ENCODE peak calls at places on chromosomes 7 and 10, in four cellular contexts. V is mucosa of descending colon, O is activated T-helper 1 cell treated with Interleukin-2 at 50 U/mL for 16 hours, D is EL. W is an unnamed sample.
A peak's percentile ranks its signal among the peaks of the same experiment; 100 is the strongest.

GRCh38 chr10:5970066-5970465 is 7.3 kb downstream of the IL15RA start:
- DNase-seq in V (no peak), O (no peak), D (no peak), W (no peak)

GRCh38 chr10:124565565-124566221 is 104.1 kb downstream of the LHPP start:
- DNase-seq in V (no peak), O (no peak), D (no peak), W (peak; percentile 33)

GRCh38 chr7:131285558-131285957 is 42.1 kb upstream of the MKLN1 start:
- DNase-seq in V (no peak), O (no peak), D (no peak), W (no peak)

GRCh38 chr10:86366033-86366901 is at the start of gene GRID1:
- DNase-seq in V (no peak), O (no peak), D (no peak), W (no peak)

GRCh38 chr7:110531186-110531585 is 559.7 kb upstream of the LRRN3 start:
- DNase-seq in V (no peak), O (no peak), D (no peak), W (no peak)

GRCh38 chr7:40263752-40264390 is 129.1 kb downstream of the SUGCT start:
- DNase-seq in V (no peak), O (no peak), D (no peak), W (no peak)

GRCh38 chr10:73744690-73744994 is 470 bp downstream of the SEC24C start:
- DNase-seq in V (peak; percentile 75), O (peak; percentile 18), D (peak; percentile 67), W (no peak)

GRCh38 chr10:58994226-58995057 is 182.0 kb upstream of the PHYHIPL start:
- DNase-seq in V (no peak), O (no peak), D (peak; percentile 13), W (no peak)

GRCh38 chr10:83545901-83546391 is 593.4 kb upstream of the GHITM start:
- DNase-seq in V (no peak), O (no peak), D (no peak), W (no peak)

GRCh38 chr10:89793649-89794254 is 92.4 kb downstream of the KIF20B start:
- DNase-seq in V (no peak), O (no peak), D (peak; percentile 70), W (peak; percentile 55)

GRCh38 chr7:46134795-46135194 is 213.7 kb upstream of the IGFBP3 start:
- DNase-seq in V (no peak), O (no peak), D (no peak), W (no peak)

GRCh38 chr7:117750612-117751563 is 122.4 kb downstream of the CTTNBP2 start:
- DNase-seq in V (no peak), O (no peak), D (peak; percentile 5), W (no peak)

GRCh38 chr10:88582806-88583583 is at the start of gene RNLS:
- DNase-seq in V (peak; percentile 85), O (peak; percentile 56), D (peak; percentile 62), W (no peak)

GRCh38 chr7:7226407-7226806 is 44.1 kb downstream of the C1GALT1 start:
- DNase-seq in V (no peak), O (no peak), D (no peak), W (no peak)

GRCh38 chr10:84352251-84352842 is 24.0 kb downstream of the CCSER2 start:
- DNase-seq in V (peak; percentile 53), O (peak; percentile 21), D (peak; percentile 67), W (peak; percentile 40)

GRCh38 chr10:104260775-104261115 is 6.1 kb downstream of the GSTO1 start:
- DNase-seq in V (no peak), O (no peak), D (peak; percentile 65), W (no peak)

GRCh38 chr10:92691042-92691590 is 1.4 kb downstream of the HHEX start:
- DNase-seq in V (peak; percentile 50), O (no peak), D (no peak), W (no peak)

GRCh38 chr7:24981544-24981951 is 1.6 kb upstream of the OSBPL3 start:
- DNase-seq in V (peak; percentile 79), O (no peak), D (peak; percentile 74), W (no peak)

GRCh38 chr10:58177362-58177947 is 90.2 kb downstream of the IPMK start:
- DNase-seq in V (no peak), O (no peak), D (peak; percentile 15), W (no peak)

GRCh38 chr10:105291571-105291970 is 650.5 kb downstream of the SORCS3 start:
- DNase-seq in V (no peak), O (no peak), D (no peak), W (no peak)

GRCh38 chr7:113071465-113071864 is 15.2 kb downstream of the GPR85 start:
- DNase-seq in V (no peak), O (no peak), D (peak; percentile 40), W (no peak)

GRCh38 chr10:111093741-111094380 is 17.0 kb downstream of the ADRA2A start:
- DNase-seq in V (no peak), O (no peak), D (peak; percentile 62), W (no peak)

GRCh38 chr10:100683004-100683403 is 62.4 kb upstream of the PAX2 start:
- DNase-seq in V (no peak), O (no peak), D (no peak), W (no peak)

W was measured in NT2/D1.